ENCODE peak calls at places on chromosome 17, in six cellular contexts. X, L, D, Q, C and A are unnamed samples.

GRCh38 chr17:65762973-65763372 is 201.5 kb upstream of the AXIN2 start:
- DNase-seq in X (no peak), Q (no peak), D (no peak), L (no peak), C (no peak), A (no peak)

GRCh38 chr17:4597975-4598374 is 13.6 kb downstream of the SMTNL2 start:
- DNase-seq in L (no peak), Q (no peak), X (no peak), C (no peak), D (no peak), A (no peak)

GRCh38 chr17:81412490-81413093 is 17.3 kb downstream of the BAHCC1 start:
- DNase-seq in C (peak; percentile 49), Q (no peak), L (no peak), D (no peak), X (no peak), A (no peak)

GRCh38 chr17:52025231-52025630 is 133.3 kb downstream of the CA10 start:
- DNase-seq in Q (no peak), L (no peak), D (no peak), C (no peak), X (peak; percentile 26), A (no peak)

GRCh38 chr17:59972778-59973177 is 8.2 kb upstream of the RNFT1 start:
- DNase-seq in X (no peak), D (no peak), C (no peak), Q (no peak), L (no peak), A (no peak)

GRCh38 chr17:77735051-77735340 is 223.5 kb upstream of the TNRC6C start:
- DNase-seq in X (no peak), L (no peak), D (no peak), C (no peak), Q (no peak), A (no peak)

GRCh38 chr17:47252209-47252608 is 1.4 kb upstream of the ITGB3 start:
- DNase-seq in L (no peak), X (no peak), Q (no peak), D (no peak), C (no peak), A (no peak)

GRCh38 chr17:41645371-41646063 is 21.1 kb upstream of the KRT17 start:
- DNase-seq in Q (no peak), D (no peak), X (no peak), C (no peak), L (no peak), A (no peak)

GRCh38 chr17:5446786-5447185 is 7.8 kb upstream of the C1QBP start:
- DNase-seq in X (no peak), L (no peak), D (no peak), C (no peak), Q (no peak), A (no peak)

GRCh38 chr17:78330570-78331224 is 29.2 kb downstream of the SOCS3 start:
- DNase-seq in L (no peak), C (no peak), X (no peak), Q (no peak), D (no peak), A (no peak)

GRCh38 chr17:76747716-76748360 is 9.9 kb downstream of the MFSD11 start:
- DNase-seq in D (no peak), L (no peak), X (no peak), C (no peak), Q (peak; percentile 18), A (no peak)

GRCh38 chr17:37191219-37191618 is 184.6 kb upstream of the C17orf78 start:
- DNase-seq in Q (no peak), D (no peak), X (no peak), C (no peak), L (no peak), A (no peak)

GRCh38 chr17:70905796-70906195 is 736.5 kb downstream of the KCNJ2 start:
- DNase-seq in C (no peak), X (peak; percentile 31), L (peak; percentile 11), Q (no peak), D (no peak), A (peak; percentile 74)

GRCh38 chr17:64103751-64104364 is 26.1 kb downstream of the ERN1 start:
- DNase-seq in C (no peak), X (no peak), L (no peak), Q (no peak), D (no peak), A (no peak)

GRCh38 chr17:4136373-4136772 is 6.5 kb downstream of the ZZEF1 start:
- DNase-seq in C (no peak), X (no peak), L (no peak), Q (no peak), D (no peak), A (no peak)

GRCh38 chr17:76296186-76296585 is 11.9 kb downstream of the QRICH2 start:
- DNase-seq in D (no peak), C (no peak), L (no peak), X (no peak), Q (no peak), A (no peak)

GRCh38 chr17:3828151-3828851 is 17.7 kb downstream of the NCBP3 start:
- DNase-seq in D (no peak), Q (no peak), X (peak; percentile 58), C (no peak), L (no peak), A (no peak)

GRCh38 chr17:78394209-78394608 is 15.8 kb downstream of the PGS1 start:
- DNase-seq in Q (no peak), X (no peak), D (no peak), C (no peak), L (peak; percentile 18), A (no peak)

GRCh38 chr17:79000396-79001189 is 9.0 kb downstream of the CANT1 start:
- DNase-seq in L (peak; percentile 7), X (no peak), D (no peak), Q (no peak), C (no peak), A (no peak)